ENCODE peak calls at places on chromosomes 6 and 20, in six cellular contexts. D is cardiac muscle cell, L is Daoy, J is neural crest cell, I is progenitor cell of endocrine pancreas, Z is kidney tubule cell. R is an unnamed sample.
A peak's percentile ranks its signal among the peaks of the same experiment; 100 is the strongest.

GRCh38 chr6:15574023-15574422 is 88.8 kb downstream of the DTNBP1 start:
- DNase-seq in I (no peak), Z (no peak), J (no peak), L (no peak), D (no peak), R (no peak)

GRCh38 chr6:101080597-101080996 is 199.5 kb upstream of the ASCC3 start:
- DNase-seq in J (no peak), L (no peak), I (no peak), Z (no peak), D (no peak), R (no peak)

GRCh38 chr6:84074988-84075781 is 41.6 kb downstream of the MRAP2 start:
- DNase-seq in I (no peak), D (no peak), Z (peak; percentile 74), J (no peak), L (peak; percentile 75), R (no peak)

GRCh38 chr6:135161996-135162395 is 19.1 kb upstream of the MYB start:
- DNase-seq in I (no peak), L (no peak), J (no peak), D (no peak), Z (no peak), R (no peak)

GRCh38 chr6:46170357-46171289 is at the start of gene ENPP5:
- DNase-seq in Z (peak; percentile 91), L (peak; percentile 92), I (peak; percentile 93), J (peak; percentile 58), D (peak; percentile 93), R (peak; percentile 97)

GRCh38 chr6:170043881-170044790 is 246.7 kb downstream of the DLL1 start:
- DNase-seq in L (no peak), Z (no peak), I (no peak), J (no peak), D (no peak), R (no peak)

GRCh38 chr20:62206388-62206775 is 13.7 kb downstream of the HRH3 start:
- DNase-seq in Z (no peak), L (no peak), I (no peak), D (no peak), J (no peak), R (no peak)

GRCh38 chr6:117307655-117308054 is 42.3 kb downstream of the VGLL2 start:
- DNase-seq in D (no peak), L (no peak), I (no peak), J (no peak), Z (no peak), R (no peak)

GRCh38 chr6:137866200-137866913 is 702 bp upstream of the TNFAIP3 start:
- DNase-seq in Z (peak; percentile 51), D (no peak), I (peak; percentile 13), J (peak; percentile 6), L (peak; percentile 76), R (no peak)

GRCh38 chr20:18005170-18005989 is 36.6 kb downstream of the MGME1 start:
- DNase-seq in L (no peak), D (no peak), I (no peak), J (no peak), Z (peak; percentile 90), R (no peak)

GRCh38 chr6:30730611-30731435 is 10.7 kb downstream of the TUBB start:
- DNase-seq in Z (peak; percentile 96), J (peak; percentile 57), D (peak; percentile 83), I (peak; percentile 76), L (peak; percentile 73), R (peak; percentile 32)

GRCh38 chr6:21596379-21597242 is 3.1 kb downstream of the SOX4 start:
- DNase-seq in L (peak; percentile 77), J (peak; percentile 49), I (no peak), Z (peak; percentile 86), D (peak; percentile 87), R (peak; percentile 86)

GRCh38 chr6:6713660-6714446 is 125.3 kb downstream of the LY86 start:
- DNase-seq in I (no peak), J (no peak), D (no peak), Z (peak; percentile 59), L (peak; percentile 54), R (no peak)

GRCh38 chr20:23145281-23145700 is 59.2 kb upstream of the CD93 start:
- DNase-seq in Z (peak; percentile 39), L (peak; percentile 82), J (no peak), D (no peak), I (no peak), R (no peak)

GRCh38 chr6:44456070-44456965 is 68.8 kb downstream of the CDC5L start:
- DNase-seq in Z (peak; percentile 67), L (peak; percentile 83), D (peak; percentile 59), J (peak; percentile 29), I (no peak), R (peak; percentile 39)

GRCh38 chr6:3162067-3162497 is 4.7 kb upstream of the TUBB2A start:
- DNase-seq in D (no peak), J (no peak), L (peak; percentile 71), Z (no peak), I (no peak), R (no peak)

GRCh38 chr6:167700199-167700598 is 126.5 kb upstream of the AFDN start:
- DNase-seq in Z (peak; percentile 73), I (no peak), D (no peak), L (no peak), J (no peak), R (no peak)

GRCh38 chr20:38883081-38883980 is 42.9 kb upstream of the FAM83D start:
- DNase-seq in L (peak; percentile 33), I (no peak), J (no peak), Z (peak; percentile 11), D (no peak), R (no peak)

GRCh38 chr6:52573295-52573694 is 3.6 kb downstream of the TRAM2 start:
- DNase-seq in I (no peak), J (no peak), D (peak; percentile 56), Z (peak; percentile 47), L (no peak), R (no peak)

GRCh38 chr6:3566812-3567211 is 110.0 kb upstream of the SLC22A23 start:
- DNase-seq in Z (no peak), L (peak; percentile 15), J (no peak), D (no peak), I (no peak), R (no peak)

GRCh38 chr6:121765060-121765459 is 329.6 kb downstream of the GJA1 start:
- DNase-seq in Z (no peak), I (no peak), D (no peak), L (no peak), J (no peak), R (no peak)

GRCh38 chr6:53723331-53723730 is 57.8 kb upstream of the KLHL31 start:
- DNase-seq in L (no peak), D (no peak), I (no peak), Z (no peak), J (no peak), R (no peak)

GRCh38 chr20:25984933-25985332 is 288.3 kb upstream of the ZNF337 start:
- DNase-seq in D (peak; percentile 19), Z (no peak), I (no peak), J (no peak), L (no peak), R (no peak)

R was measured in NCI-H748 treated with DMSO at 0.1 percent for 48 hours.